ENCODE peak calls at places on chromosomes 7 and 10, in ten cellular contexts. Y, L, E, T, C, O, B, I, K and N are unnamed samples.

GRCh38 chr10:61463035-61463909 is 10.1 kb upstream of the TMEM26 start:
- DNase-seq in Y (no peak), L (no peak), E (no peak), T (no peak), C (no peak), O (no peak), B (no peak), I (no peak), K (no peak), N (no peak)

GRCh38 chr10:5234106-5234877 is 37.7 kb downstream of the AKR1C4 start:
- DNase-seq in Y (no peak), L (no peak), E (no peak), T (no peak), C (no peak), O (no peak), B (no peak), I (no peak), K (peak; percentile 27), N (no peak)

GRCh38 chr7:77415822-77416620 is at the start of gene GSAP:
- DNase-seq in Y (peak; percentile 61), L (peak; percentile 44), E (peak; percentile 39), T (peak; percentile 56), C (peak; percentile 53), O (peak; percentile 23), B (peak; percentile 55), I (peak; percentile 64), K (peak; percentile 58), N (no peak)

GRCh38 chr7:129368389-129368986 is 65.7 kb upstream of the STRIP2 start:
- DNase-seq in Y (no peak), L (no peak), E (no peak), T (no peak), C (peak; percentile 2), O (no peak), B (no peak), I (no peak), K (no peak), N (no peak)

GRCh38 chr10:14571866-14572507 is 202.7 kb downstream of the FAM107B start:
- DNase-seq in Y (no peak), L (peak; percentile 42), E (peak; percentile 53), T (no peak), C (peak; percentile 53), O (no peak), B (peak; percentile 76), I (no peak), K (peak; percentile 54), N (no peak)

GRCh38 chr7:30179016-30179436 is 44.2 kb downstream of the MTURN start:
- DNase-seq in Y (peak; percentile 26), L (no peak), E (no peak), T (no peak), C (no peak), O (no peak), B (no peak), I (no peak), K (no peak), N (no peak)

GRCh38 chr10:110498982-110499795 is 1.5 kb downstream of the DUSP5 start:
- DNase-seq in Y (no peak), L (no peak), E (peak; percentile 33), T (no peak), C (peak; percentile 44), O (peak; percentile 62), B (peak; percentile 54), I (peak; percentile 31), K (peak; percentile 47), N (no peak)

GRCh38 chr7:7122033-7122478 is 60.3 kb upstream of the C1GALT1 start:
- DNase-seq in Y (no peak), L (no peak), E (no peak), T (no peak), C (no peak), O (no peak), B (no peak), I (no peak), K (no peak), N (no peak)